ENCODE peak calls at places on chromosome 13, in six cellular contexts. D, B, Z, T, P and K are unnamed samples.

GRCh38 chr13:27131202-27131623 is 40.4 kb downstream of the USP12 start:
- DNase-seq in D (no peak), B (no peak), Z (no peak), T (no peak), P (no peak), K (peak)

GRCh38 chr13:80979035-80979641 is 638.2 kb upstream of the SPRY2 start:
- DNase-seq in D (peak), B (peak), Z (peak), T (no peak), P (peak), K (no peak)

GRCh38 chr13:80276371-80277289 is 64.3 kb downstream of the SPRY2 start:
- DNase-seq in D (no peak), B (peak), Z (no peak), T (no peak), P (peak), K (no peak)

GRCh38 chr13:42478531-42479156 is 95.3 kb upstream of the TNFSF11 start:
- DNase-seq in D (peak), B (no peak), Z (peak), T (no peak), P (no peak), K (no peak)

GRCh38 chr13:35920816-35921215 is 210.4 kb downstream of the DCLK1 start:
- DNase-seq in D (no peak), B (no peak), Z (no peak), T (no peak), P (no peak), K (no peak)

GRCh38 chr13:73938375-73939070 is 195.7 kb downstream of the KLF12 start:
- DNase-seq in D (peak), B (no peak), Z (no peak), T (no peak), P (no peak), K (no peak)

GRCh38 chr13:36344886-36345437 is 1.2 kb downstream of the SPART start:
- DNase-seq in D (no peak), B (no peak), Z (peak), T (no peak), P (no peak), K (peak)

GRCh38 chr13:27796544-27797227 is 4.4 kb downstream of the GSX1 start:
- DNase-seq in D (no peak), B (no peak), Z (no peak), T (no peak), P (no peak), K (no peak)

GRCh38 chr13:73300718-73301425 is 242.1 kb downstream of the KLF5 start:
- DNase-seq in D (no peak), B (no peak), Z (no peak), T (no peak), P (no peak), K (no peak)

GRCh38 chr13:102333320-102334181 is 68.3 kb downstream of the FGF14 start:
- DNase-seq in D (no peak), B (no peak), Z (no peak), T (no peak), P (no peak), K (no peak)

GRCh38 chr13:113534236-113534860 is 43.8 kb upstream of the DCUN1D2 start:
- DNase-seq in D (no peak), B (no peak), Z (no peak), T (no peak), P (no peak), K (no peak)

GRCh38 chr13:105220886-105221285 is 1314.6 kb downstream of the EFNB2 start:
- DNase-seq in D (no peak), B (no peak), Z (no peak), T (no peak), P (no peak), K (no peak)

GRCh38 chr13:63696055-63696454 is 2280.4 kb upstream of the PCDH20 start:
- DNase-seq in D (no peak), B (no peak), Z (no peak), T (no peak), P (no peak), K (no peak)

GRCh38 chr13:27954406-27954851 is 14.7 kb downstream of the CDX2 start:
- DNase-seq in D (no peak), B (no peak), Z (no peak), T (no peak), P (peak), K (no peak)

GRCh38 chr13:28505543-28506135 is 10.7 kb upstream of the FLT1 start:
- DNase-seq in D (no peak), B (no peak), Z (no peak), T (no peak), P (peak), K (no peak)

GRCh38 chr13:112951674-112952371 is 17.2 kb upstream of the MCF2L start:
- DNase-seq in D (no peak), B (no peak), Z (no peak), T (no peak), P (no peak), K (no peak)

GRCh38 chr13:97395437-97396136 is 38.4 kb upstream of the RAP2A start:
- DNase-seq in D (peak), B (no peak), Z (no peak), T (no peak), P (no peak), K (no peak)

GRCh38 chr13:36154567-36155231 is 23.5 kb upstream of the DCLK1 start:
- DNase-seq in D (peak), B (peak), Z (peak), T (peak), P (no peak), K (no peak)

GRCh38 chr13:110756268-110756667 is 42.8 kb downstream of the ING1 start:
- DNase-seq in D (peak), B (no peak), Z (no peak), T (no peak), P (no peak), K (no peak)

GRCh38 chr13:103289661-103290060 is 223.4 kb upstream of the SLC10A2 start:
- DNase-seq in D (peak), B (no peak), Z (no peak), T (no peak), P (no peak), K (no peak)

GRCh38 chr13:78054152-78054551 is 135.5 kb upstream of the EDNRB start:
- DNase-seq in D (no peak), B (no peak), Z (no peak), T (no peak), P (no peak), K (no peak)

GRCh38 chr13:86601351-86601750 is 802.1 kb upstream of the SLITRK6 start:
- DNase-seq in D (no peak), B (no peak), Z (no peak), T (no peak), P (no peak), K (no peak)

GRCh38 chr13:50081106-50081898 is 66.1 kb downstream of the KCNRG start:
- DNase-seq in D (no peak), B (peak), Z (peak), T (peak), P (peak), K (no peak)

GRCh38 chr13:105144020-105144419 is 1391.4 kb downstream of the EFNB2 start:
- DNase-seq in D (no peak), B (no peak), Z (no peak), T (no peak), P (no peak), K (no peak)

GRCh38 chr13:91809161-91809560 is 410.7 kb downstream of the GPC5 start:
- DNase-seq in D (no peak), B (no peak), Z (no peak), T (no peak), P (no peak), K (no peak)

GRCh38 chr13:97021241-97021640 is 27.0 kb upstream of the OXGR1 start:
- DNase-seq in D (no peak), B (no peak), Z (no peak), T (no peak), P (no peak), K (no peak)

GRCh38 chr13:91802957-91803356 is 404.5 kb downstream of the GPC5 start:
- DNase-seq in D (no peak), B (no peak), Z (no peak), T (no peak), P (no peak), K (no peak)

GRCh38 chr13:104043184-104043583 is 977.0 kb upstream of the SLC10A2 start:
- DNase-seq in D (no peak), B (no peak), Z (no peak), T (no peak), P (no peak), K (no peak)

GRCh38 chr13:47661076-47661475 is 340.0 kb downstream of the SUCLA2 start:
- DNase-seq in D (peak), B (no peak), Z (no peak), T (no peak), P (no peak), K (no peak)

GRCh38 chr13:34863360-34864135 is 78.5 kb upstream of the NBEA start:
- DNase-seq in D (peak), B (no peak), Z (no peak), T (no peak), P (no peak), K (no peak)

GRCh38 chr13:39054112-39054511 is 15.9 kb downstream of the NHLRC3 start:
- DNase-seq in D (no peak), B (no peak), Z (no peak), T (no peak), P (no peak), K (no peak)

GRCh38 chr13:108984251-108984920 is 355.0 kb downstream of the MYO16 start:
- DNase-seq in D (no peak), B (no peak), Z (no peak), T (no peak), P (no peak), K (no peak)

GRCh38 chr13:70108276-70108845 is at the start of gene KLHL1:
- DNase-seq in D (no peak), B (no peak), Z (no peak), T (no peak), P (no peak), K (no peak)

GRCh38 chr13:97384366-97384765 is 49.6 kb upstream of the RAP2A start:
- DNase-seq in D (no peak), B (no peak), Z (no peak), T (no peak), P (no peak), K (no peak)

GRCh38 chr13:48942131-48942530 is 33.6 kb upstream of the FNDC3A start:
- DNase-seq in D (peak), B (no peak), Z (no peak), T (no peak), P (no peak), K (no peak)

GRCh38 chr13:109331898-109332297 is 454.5 kb downstream of the IRS2 start:
- DNase-seq in D (peak), B (no peak), Z (no peak), T (no peak), P (no peak), K (no peak)

GRCh38 chr13:36764536-36764935 is 54.5 kb upstream of the RFXAP start:
- DNase-seq in D (no peak), B (no peak), Z (no peak), T (no peak), P (no peak), K (no peak)

GRCh38 chr13:83798731-83799130 is 83.5 kb downstream of the SLITRK1 start:
- DNase-seq in D (no peak), B (no peak), Z (no peak), T (no peak), P (no peak), K (no peak)

GRCh38 chr13:98083507-98083906 is 59.4 kb upstream of the FARP1 start:
- DNase-seq in D (peak), B (no peak), Z (no peak), T (no peak), P (no peak), K (no peak)

GRCh38 chr13:51455532-51455931 is 2.7 kb upstream of the INTS6 start:
- DNase-seq in D (no peak), B (no peak), Z (no peak), T (peak), P (peak), K (no peak)
- H3K27ac ChIP-seq in D (no peak), B (no peak), Z (no peak), T (no peak), P (no peak), K (no peak)

GRCh38 chr13:41455725-41456419 is 1.5 kb upstream of the RGCC start:
- DNase-seq in D (no peak), B (no peak), Z (no peak), T (peak), P (no peak), K (no peak)
- H3K4me3 ChIP-seq in D (no peak), B (no peak), Z (no peak), T (no peak), P (no peak), K (no peak)

DNA sequence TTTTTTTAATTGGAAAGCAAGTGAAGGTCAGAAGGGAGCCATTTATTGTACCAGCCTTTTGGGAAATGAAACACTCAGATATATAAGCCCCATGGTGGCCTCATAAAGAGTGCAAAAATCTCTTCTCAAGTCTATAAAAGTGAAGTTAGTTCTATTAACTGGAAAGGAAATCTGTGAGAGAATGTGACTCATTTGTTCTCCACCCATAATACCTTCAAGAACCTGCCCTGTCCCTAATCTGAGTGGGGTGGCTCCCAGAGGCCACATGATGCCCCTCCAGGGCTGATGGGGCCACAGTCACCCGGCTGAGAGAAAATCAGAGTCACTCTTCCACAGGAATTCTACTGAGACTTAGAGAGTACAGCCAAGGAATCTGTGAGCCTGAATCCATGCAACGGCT is 65.8 kb upstream of the SERP2 start:
- DNase-seq in D (no peak), B (no peak), Z (no peak), T (no peak), P (no peak), K (no peak)
- H3K27ac ChIP-seq in D (peak), B (peak), Z (no peak), T (no peak), P (no peak), K (no peak)

DNA sequence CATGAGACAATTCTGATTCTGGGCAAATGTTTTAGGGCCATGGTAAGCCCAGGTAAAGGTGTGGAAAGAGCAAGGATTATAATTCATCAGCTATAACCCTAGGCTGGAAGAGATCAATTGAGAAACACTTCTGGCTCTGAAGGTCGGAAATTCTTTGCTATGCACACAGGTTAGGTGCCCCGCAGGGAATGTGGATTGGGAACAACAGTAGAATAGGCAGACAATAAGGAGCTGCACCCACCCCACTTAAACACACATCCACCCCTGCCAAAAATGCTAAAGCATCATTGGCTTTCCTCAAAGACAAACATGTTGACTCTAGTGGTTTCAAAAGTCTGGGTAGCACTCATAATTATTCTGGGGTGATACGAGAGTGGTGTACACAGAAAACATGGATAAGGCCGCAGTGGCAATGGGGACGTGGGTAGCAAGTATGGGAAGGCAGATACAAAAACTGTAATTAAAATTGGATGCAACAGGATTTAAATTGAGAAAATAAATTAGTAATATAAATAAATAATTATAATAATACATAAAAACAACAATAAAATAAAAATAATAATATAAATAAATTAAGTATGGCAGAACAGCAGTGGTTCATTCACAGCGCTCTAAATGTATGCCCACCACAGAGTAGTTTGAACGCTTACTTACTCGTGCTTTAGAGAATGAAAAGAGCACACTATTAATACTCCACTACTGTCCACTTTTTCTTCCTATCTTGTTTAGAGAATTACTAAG is 8.5 kb downstream of the EFNB2 start:
- DNase-seq in D (no peak), B (no peak), Z (no peak), T (no peak), P (no peak), K (no peak)
- H3K4me3 ChIP-seq in D (no peak), B (no peak), Z (no peak), T (no peak), P (no peak), K (no peak)

DNA sequence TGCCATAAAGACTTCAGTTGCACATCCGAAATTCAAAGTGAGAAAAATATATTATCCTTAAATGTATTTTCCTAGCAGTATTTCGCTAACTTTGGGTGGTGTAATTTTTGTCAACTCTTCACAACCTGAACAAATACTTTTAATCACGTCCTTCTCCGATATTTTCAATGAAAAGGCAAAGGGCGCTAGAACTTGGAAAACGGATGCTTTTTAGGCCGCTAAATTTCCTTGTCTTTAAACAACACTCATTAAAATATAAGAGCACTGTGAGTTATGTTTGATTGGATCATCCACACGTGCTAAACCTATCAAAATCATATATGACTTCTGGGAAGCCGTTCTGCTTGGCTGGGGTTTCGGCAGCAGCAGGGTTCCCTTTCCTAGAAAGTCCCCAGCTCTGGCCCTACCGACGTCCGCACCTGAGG is 532 bp upstream of the MPHOSPH8 start:
- DNase-seq in D (no peak), B (no peak), Z (no peak), T (no peak), P (no peak), K (no peak)
- H3K27ac ChIP-seq in D (peak), B (peak), Z (peak), T (peak), P (peak), K (peak)

DNA sequence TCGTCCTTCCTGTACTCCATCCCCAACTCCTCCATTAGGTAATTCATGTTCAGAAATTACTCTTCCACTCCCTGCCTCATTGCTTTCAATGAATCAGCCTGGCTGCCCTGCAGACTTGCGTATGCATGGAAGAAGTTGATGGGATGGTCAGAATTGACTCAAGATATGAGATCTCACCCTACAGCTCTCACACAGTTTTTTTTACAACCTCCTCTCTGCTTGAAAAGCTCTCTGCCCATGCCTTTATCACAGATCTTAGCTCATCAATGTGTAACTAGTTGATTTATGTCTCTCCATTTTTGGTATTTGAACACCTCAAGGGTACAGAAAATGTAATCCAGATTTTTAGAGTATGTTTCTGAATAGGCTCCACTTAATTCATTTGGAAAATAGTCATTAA is 506.8 kb downstream of the TBC1D4 start:
- DNase-seq in D (no peak), B (no peak), Z (no peak), T (no peak), P (no peak), K (no peak)
- H3K4me3 ChIP-seq in D (no peak), B (no peak), Z (no peak), T (no peak), P (no peak), K (no peak)

GRCh38 chr13:32125221-32125621 is 93.6 kb downstream of the FRY start:
- DNase-seq in D (no peak), B (no peak), Z (no peak), T (no peak), P (no peak), K (no peak)
- H3K27ac ChIP-seq in D (peak), B (peak), Z (no peak), T (no peak), P (no peak), K (no peak)

GRCh38 chr13:99227909-99228688 is 27.4 kb downstream of the UBAC2 start:
- DNase-seq in D (no peak), B (no peak), Z (no peak), T (no peak), P (no peak), K (no peak)
- H3K4me3 ChIP-seq in D (no peak), B (no peak), Z (no peak), T (no peak), P (no peak), K (no peak)